ENCODE peak calls at places on chromosomes 7 and 10, in four cellular contexts. One of them, this sample, is unnamed.
A peak's percentile ranks its signal among the peaks of the same experiment; 100 is the strongest.

GRCh38 chr10:81680374-81680773 is 194.6 kb upstream of the NRG3 start:
- DNase-seq in testis: no peak
- DNase-seq in foreskin fibroblast: no peak
- DNase-seq in colonic mucosa: no peak
- DNase-seq in this sample: no peak

GRCh38 chr7:112021348-112022044 is 184.7 kb downstream of the DOCK4 start:
- DNase-seq in testis: no peak
- DNase-seq in foreskin fibroblast: no peak
- DNase-seq in colonic mucosa: no peak
- DNase-seq in this sample: no peak

GRCh38 chr10:25758041-25758457 is 176.0 kb upstream of the MYO3A start:
- DNase-seq in testis: peak; percentile 43
- DNase-seq in foreskin fibroblast: no peak
- DNase-seq in colonic mucosa: no peak
- DNase-seq in this sample: peak; percentile 21

GRCh38 chr7:79964463-79964862 is 170.2 kb upstream of the GNAI1 start:
- DNase-seq in testis: no peak
- DNase-seq in foreskin fibroblast: no peak
- DNase-seq in colonic mucosa: no peak
- DNase-seq in this sample: no peak

GRCh38 chr7:127831312-127832212 is 179.6 kb downstream of the SND1 start:
- DNase-seq in testis: no peak
- DNase-seq in foreskin fibroblast: no peak
- DNase-seq in colonic mucosa: no peak
- DNase-seq in this sample: no peak

GRCh38 chr7:113486548-113486947 is 368.2 kb upstream of the SMIM30 start:
- DNase-seq in testis: no peak
- DNase-seq in foreskin fibroblast: no peak
- DNase-seq in colonic mucosa: no peak
- DNase-seq in this sample: no peak

GRCh38 chr7:34849163-34849960 is 187.9 kb downstream of the DPY19L1 start:
- DNase-seq in testis: no peak
- DNase-seq in foreskin fibroblast: peak; percentile 6
- DNase-seq in colonic mucosa: no peak
- DNase-seq in this sample: no peak

GRCh38 chr10:69801094-69801433 is 642 bp upstream of the COL13A1 start:
- DNase-seq in testis: peak; percentile 57
- DNase-seq in foreskin fibroblast: peak; percentile 74
- DNase-seq in colonic mucosa: peak; percentile 63
- DNase-seq in this sample: peak; percentile 89

GRCh38 chr10:95290446-95290800 is 380 bp downstream of the PDLIM1 start:
- DNase-seq in testis: peak; percentile 14
- DNase-seq in foreskin fibroblast: no peak
- DNase-seq in colonic mucosa: no peak
- DNase-seq in this sample: no peak

GRCh38 chr7:1729183-1729582 is 59.1 kb downstream of the ELFN1 start:
- DNase-seq in testis: no peak
- DNase-seq in foreskin fibroblast: no peak
- DNase-seq in colonic mucosa: no peak
- DNase-seq in this sample: no peak

GRCh38 chr7:23205861-23206510 is 24.1 kb downstream of the NUP42 start:
- DNase-seq in testis: peak; percentile 53
- DNase-seq in foreskin fibroblast: peak; percentile 13
- DNase-seq in colonic mucosa: no peak
- DNase-seq in this sample: no peak

GRCh38 chr10:49614242-49615198 is 683 bp downstream of the CHAT start:
- DNase-seq in testis: no peak
- DNase-seq in foreskin fibroblast: no peak
- DNase-seq in colonic mucosa: no peak
- DNase-seq in this sample: no peak

GRCh38 chr7:67346876-67347275 is 350.2 kb downstream of the TYW1 start:
- DNase-seq in testis: no peak
- DNase-seq in foreskin fibroblast: no peak
- DNase-seq in colonic mucosa: peak; percentile 4
- DNase-seq in this sample: no peak

GRCh38 chr10:76301950-76302349 is 870.5 kb downstream of the LRMDA start:
- DNase-seq in testis: no peak
- DNase-seq in foreskin fibroblast: no peak
- DNase-seq in colonic mucosa: no peak
- DNase-seq in this sample: peak; percentile 15

GRCh38 chr7:44292876-44293560 is 32.4 kb downstream of the CAMK2B start:
- DNase-seq in testis: peak; percentile 1
- DNase-seq in foreskin fibroblast: no peak
- DNase-seq in colonic mucosa: peak; percentile 12
- DNase-seq in this sample: no peak

GRCh38 chr7:5643280-5643679 is 138.2 kb downstream of the RNF216 start:
- DNase-seq in testis: no peak
- DNase-seq in foreskin fibroblast: no peak
- DNase-seq in colonic mucosa: no peak
- DNase-seq in this sample: no peak

GRCh38 chr7:37920619-37921339 is at the start of gene EPDR1:
- DNase-seq in testis: peak; percentile 79
- DNase-seq in foreskin fibroblast: peak; percentile 73
- DNase-seq in colonic mucosa: peak; percentile 60
- DNase-seq in this sample: peak; percentile 73

GRCh38 chr10:30160431-30160982 is 101.1 kb upstream of the JCAD start:
- DNase-seq in testis: no peak
- DNase-seq in foreskin fibroblast: no peak
- DNase-seq in colonic mucosa: no peak
- DNase-seq in this sample: peak; percentile 32

GRCh38 chr7:95396136-95397032 is at the start of gene PON3:
- DNase-seq in testis: peak; percentile 66
- DNase-seq in foreskin fibroblast: peak; percentile 24
- DNase-seq in colonic mucosa: peak; percentile 65
- DNase-seq in this sample: no peak

GRCh38 chr7:7922684-7923385 is 45.8 kb upstream of the GLCCI1 start:
- DNase-seq in testis: no peak
- DNase-seq in foreskin fibroblast: no peak
- DNase-seq in colonic mucosa: no peak
- DNase-seq in this sample: no peak

GRCh38 chr7:156473476-156474240 is 166.9 kb upstream of the RNF32 start:
- DNase-seq in testis: peak; percentile 61
- DNase-seq in foreskin fibroblast: peak; percentile 11
- DNase-seq in colonic mucosa: peak; percentile 30
- DNase-seq in this sample: no peak

GRCh38 chr7:100818825-100819224 is 8.5 kb downstream of the EPHB4 start:
- DNase-seq in testis: no peak
- DNase-seq in foreskin fibroblast: no peak
- DNase-seq in colonic mucosa: no peak
- DNase-seq in this sample: no peak

GRCh38 chr7:4682621-4683042 is 537 bp downstream of the FOXK1 start:
- DNase-seq in testis: no peak
- DNase-seq in foreskin fibroblast: peak; percentile 62
- DNase-seq in colonic mucosa: peak; percentile 46
- DNase-seq in this sample: peak; percentile 48

GRCh38 chr7:76196786-76197185 is 4.9 kb upstream of the SRRM3 start:
- DNase-seq in testis: no peak
- DNase-seq in foreskin fibroblast: no peak
- DNase-seq in colonic mucosa: no peak
- DNase-seq in this sample: peak; percentile 90

GRCh38 chr10:51297438-51297837 is 223.2 kb downstream of the PRKG1 start:
- DNase-seq in testis: no peak
- DNase-seq in foreskin fibroblast: peak; percentile 72
- DNase-seq in colonic mucosa: no peak
- DNase-seq in this sample: no peak

GRCh38 chr10:44398271-44398670 is 13.4 kb upstream of the CXCL12 start:
- DNase-seq in testis: no peak
- DNase-seq in foreskin fibroblast: no peak
- DNase-seq in colonic mucosa: no peak
- DNase-seq in this sample: no peak

GRCh38 chr10:44402465-44403205 is 17.7 kb upstream of the CXCL12 start:
- DNase-seq in testis: no peak
- DNase-seq in foreskin fibroblast: no peak
- DNase-seq in colonic mucosa: no peak
- DNase-seq in this sample: no peak

GRCh38 chr10:44398747-44399477 is 14.0 kb upstream of the CXCL12 start:
- DNase-seq in testis: no peak
- DNase-seq in foreskin fibroblast: no peak
- DNase-seq in colonic mucosa: no peak
- DNase-seq in this sample: no peak

GRCh38 chr10:44399478-44400451 is 14.9 kb upstream of the CXCL12 start:
- DNase-seq in testis: no peak
- DNase-seq in foreskin fibroblast: peak; percentile 40
- DNase-seq in colonic mucosa: no peak
- DNase-seq in this sample: no peak

DNA sequence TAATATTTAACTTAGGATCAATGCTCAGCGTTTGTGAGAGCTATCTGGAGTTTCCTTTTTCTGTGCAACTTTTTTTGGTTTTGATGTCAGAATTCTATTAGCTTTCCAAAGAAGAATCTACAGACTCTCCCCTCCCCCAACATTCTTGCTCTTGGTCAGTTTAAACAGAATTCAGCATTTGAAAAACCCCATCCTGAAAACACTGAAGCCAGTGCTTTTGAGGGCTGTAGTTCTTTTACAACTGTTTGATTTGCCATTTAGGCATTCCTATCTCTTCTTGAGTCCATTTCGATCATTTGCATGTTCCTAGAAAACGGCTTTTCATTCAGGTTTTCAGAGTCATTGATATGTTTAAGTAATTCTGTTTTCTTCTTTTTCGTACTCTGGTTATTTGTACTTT is 15.7 kb upstream of the CXCL12 start:
- DNase-seq in testis: no peak
- DNase-seq in foreskin fibroblast: no peak
- DNase-seq in colonic mucosa: no peak
- DNase-seq in this sample: no peak
- H3K4me3 ChIP-seq in testis: no peak overlapping the region
- H3K4me3 ChIP-seq in foreskin fibroblast: no peak overlapping the region
- H3K4me3 ChIP-seq in colonic mucosa: no peak overlapping the region
- H3K4me3 ChIP-seq in this sample: no peak overlapping the region

DNA sequence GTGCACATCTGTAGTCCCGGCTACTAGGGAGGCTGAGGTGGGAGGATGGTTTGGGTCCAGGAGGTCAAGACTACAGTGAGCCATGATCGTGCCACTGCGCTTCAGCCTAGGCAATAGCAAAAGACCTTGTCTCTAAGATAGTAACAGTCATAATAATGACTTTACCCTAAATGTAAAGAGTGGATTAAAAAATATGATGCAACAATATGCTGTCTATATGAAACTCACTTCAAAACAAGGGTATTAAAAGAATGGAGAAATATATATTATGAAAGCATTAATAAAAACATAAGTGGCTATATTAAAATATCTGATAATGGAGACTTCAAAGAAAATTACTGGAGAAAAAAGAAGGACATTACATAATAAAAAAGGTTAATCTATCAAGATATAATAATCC is 5.7 kb downstream of the GNA12 start:
- DNase-seq in testis: no peak
- DNase-seq in foreskin fibroblast: no peak
- DNase-seq in colonic mucosa: no peak
- DNase-seq in this sample: no peak
- H3K4me3 ChIP-seq in testis: no peak overlapping the region
- H3K4me3 ChIP-seq in foreskin fibroblast: no peak overlapping the region
- H3K4me3 ChIP-seq in colonic mucosa: no peak overlapping the region
- H3K4me3 ChIP-seq in this sample: no peak overlapping the region

GRCh38 chr7:158975526-158976467 is 119.4 kb downstream of the DYNC2I1 start:
- DNase-seq in testis: no peak
- DNase-seq in foreskin fibroblast: no peak
- DNase-seq in colonic mucosa: no peak
- DNase-seq in this sample: peak; percentile 51
- H3K4me3 ChIP-seq in testis: no peak overlapping the region
- H3K4me3 ChIP-seq in foreskin fibroblast: no peak overlapping the region
- H3K4me3 ChIP-seq in colonic mucosa: no peak overlapping the region
- H3K4me3 ChIP-seq in this sample: peak overlapping the region; percentile 42

DNA sequence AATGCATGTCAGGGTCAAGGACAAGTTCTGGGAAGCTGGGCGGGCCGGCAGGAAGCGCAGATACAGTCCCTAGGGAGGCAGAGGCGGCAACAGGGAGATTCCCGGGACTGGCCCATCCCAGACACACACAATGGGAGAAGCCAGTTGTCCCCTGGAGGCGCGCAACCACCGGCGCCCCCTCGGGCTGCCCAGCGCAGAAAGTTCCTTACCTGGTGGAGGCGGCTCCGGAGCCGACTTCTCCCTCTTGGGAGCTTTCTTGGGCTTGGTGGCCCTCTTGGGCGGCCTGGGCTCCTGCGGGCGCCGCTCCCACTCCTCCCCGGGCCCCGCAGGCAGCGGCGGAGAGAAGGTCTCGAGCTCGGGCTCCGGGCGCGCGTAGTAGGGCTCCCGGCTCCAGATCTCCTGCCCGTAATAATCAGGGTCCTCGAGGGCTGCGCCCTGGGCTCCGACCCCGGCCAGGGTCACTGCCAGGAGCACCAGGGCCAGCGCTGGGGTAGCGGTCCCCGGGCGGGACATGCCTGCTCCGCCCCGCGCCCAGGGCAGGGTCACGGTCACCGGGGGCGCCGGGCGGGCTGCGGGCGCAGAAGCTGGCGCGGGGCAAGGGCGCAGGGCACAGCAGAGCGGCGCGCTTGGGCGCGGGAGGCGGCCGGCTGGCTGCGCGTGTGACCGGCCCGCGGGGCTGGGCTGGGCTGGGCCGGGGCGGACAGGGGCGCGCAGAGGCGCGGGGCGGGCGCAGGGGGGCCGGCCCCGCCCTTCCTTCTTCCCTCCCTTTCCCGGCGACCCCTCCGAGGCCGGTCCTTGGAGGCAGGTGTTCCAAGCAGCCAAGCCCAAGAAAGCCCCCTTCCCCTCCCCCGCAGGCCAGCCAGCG is at the start of gene CPXM2:
- DNase-seq in testis: peak; percentile 46
- DNase-seq in foreskin fibroblast: no peak
- DNase-seq in colonic mucosa: peak; percentile 46
- DNase-seq in this sample: no peak
- H3K4me3 ChIP-seq in testis: peak within 1 kb of the TSS; percentile 54
- H3K4me3 ChIP-seq in foreskin fibroblast: peak within 1 kb of the TSS; percentile 46
- H3K4me3 ChIP-seq in colonic mucosa: peak within 1 kb of the TSS; percentile 38
- H3K4me3 ChIP-seq in this sample: no peak within 1 kb of the TSS

DNA sequence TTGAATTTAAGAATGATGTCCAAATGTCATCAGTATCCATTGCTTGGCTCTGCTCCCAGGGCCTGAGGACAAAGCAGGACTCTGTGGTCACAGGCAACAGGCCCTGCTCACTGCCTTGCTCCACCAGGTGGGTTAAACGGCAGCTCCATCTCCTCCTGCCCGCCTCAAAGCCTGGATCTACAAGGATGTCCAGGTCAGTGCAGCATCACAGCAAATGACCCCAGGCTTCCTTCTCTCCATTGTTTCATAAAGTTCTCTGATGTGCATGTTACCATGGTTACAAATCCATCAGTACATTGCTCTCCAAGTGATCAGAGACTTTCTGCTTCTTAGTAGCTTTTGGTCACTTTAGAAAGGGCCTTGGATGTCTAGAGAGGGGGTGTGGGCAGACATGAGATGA is 322.1 kb upstream of the ZNF32 start:
- DNase-seq in testis: no peak
- DNase-seq in foreskin fibroblast: no peak
- DNase-seq in colonic mucosa: no peak
- DNase-seq in this sample: no peak
- H3K4me3 ChIP-seq in testis: no peak overlapping the region
- H3K4me3 ChIP-seq in foreskin fibroblast: no peak overlapping the region
- H3K4me3 ChIP-seq in colonic mucosa: no peak overlapping the region
- H3K4me3 ChIP-seq in this sample: no peak overlapping the region

GRCh38 chr7:85074-85945 is 107.1 kb upstream of the FAM20C start:
- DNase-seq in testis: peak; percentile 55
- DNase-seq in foreskin fibroblast: peak; percentile 55
- DNase-seq in colonic mucosa: no peak
- DNase-seq in this sample: no peak
- H3K4me3 ChIP-seq in testis: no peak overlapping the region
- H3K4me3 ChIP-seq in foreskin fibroblast: no peak overlapping the region
- H3K4me3 ChIP-seq in colonic mucosa: no peak overlapping the region
- H3K4me3 ChIP-seq in this sample: no peak overlapping the region

This sample was measured in WERI-Rb-1.